ENCODE peak calls at places on chromosomes 1 and 21, in four cellular contexts. One of them, this sample, is unnamed.

GRCh38 chr21:33924766-33925100 is 9.1 kb upstream of the ATP5PO start:
- DNase-seq in NCI-H1417: peak
- DNase-seq in HT1080: peak
- DNase-seq in WTC11: no peak
- DNase-seq in this sample: peak

GRCh38 chr1:206144605-206145004 is 27.4 kb upstream of the AVPR1B start:
- DNase-seq in HT1080: no peak
- DNase-seq in NCI-H1417: peak
- DNase-seq in WTC11: no peak
- DNase-seq in this sample: no peak

GRCh38 chr21:36696640-36697472 is 2.1 kb upstream of the SIM2 start:
- DNase-seq in NCI-H1417: no peak
- DNase-seq in HT1080: no peak
- DNase-seq in WTC11: peak
- DNase-seq in this sample: peak

GRCh38 chr1:12294076-12294475 is 64.2 kb downstream of the VPS13D start:
- DNase-seq in NCI-H1417: no peak
- DNase-seq in WTC11: no peak
- DNase-seq in HT1080: no peak
- DNase-seq in this sample: no peak

GRCh38 chr21:37008705-37009104 is 2.2 kb downstream of the RIPPLY3 start:
- DNase-seq in HT1080: no peak
- DNase-seq in WTC11: no peak
- DNase-seq in NCI-H1417: peak
- DNase-seq in this sample: no peak

GRCh38 chr1:83742446-83742845 is 256.5 kb downstream of the TTLL7 start:
- DNase-seq in WTC11: no peak
- DNase-seq in NCI-H1417: no peak
- DNase-seq in HT1080: no peak
- DNase-seq in this sample: no peak

GRCh38 chr1:244653439-244654283 is 735 bp downstream of the DESI2 start:
- DNase-seq in WTC11: peak
- DNase-seq in NCI-H1417: peak
- DNase-seq in HT1080: no peak
- DNase-seq in this sample: peak

GRCh38 chr1:167212025-167212424 is 8.7 kb upstream of the POU2F1 start:
- DNase-seq in WTC11: no peak
- DNase-seq in NCI-H1417: no peak
- DNase-seq in HT1080: no peak
- DNase-seq in this sample: no peak

GRCh38 chr1:204421441-204421840 is 9.8 kb upstream of the PPP1R15B start:
- DNase-seq in NCI-H1417: no peak
- DNase-seq in HT1080: no peak
- DNase-seq in WTC11: no peak
- DNase-seq in this sample: no peak

GRCh38 chr21:42306366-42307035 is 8.7 kb downstream of the TFF3 start:
- DNase-seq in NCI-H1417: peak
- DNase-seq in WTC11: no peak
- DNase-seq in HT1080: no peak
- DNase-seq in this sample: no peak

GRCh38 chr1:219067350-219067712 is 106.3 kb upstream of the LYPLAL1 start:
- DNase-seq in NCI-H1417: no peak
- DNase-seq in HT1080: no peak
- DNase-seq in WTC11: no peak
- DNase-seq in this sample: no peak

GRCh38 chr1:53787655-53788054 is 48.7 kb upstream of the GLIS1 start:
- DNase-seq in WTC11: no peak
- DNase-seq in HT1080: no peak
- DNase-seq in NCI-H1417: no peak
- DNase-seq in this sample: no peak

GRCh38 chr1:219710529-219711194 is 97.8 kb upstream of the ZC3H11B start:
- DNase-seq in HT1080: peak
- DNase-seq in NCI-H1417: no peak
- DNase-seq in WTC11: no peak
- DNase-seq in this sample: peak

GRCh38 chr1:207948536-207949250 is 37.8 kb upstream of the CD34 start:
- DNase-seq in NCI-H1417: no peak
- DNase-seq in WTC11: no peak
- DNase-seq in HT1080: no peak
- DNase-seq in this sample: no peak

GRCh38 chr1:179287946-179288345 is 5.7 kb upstream of the SOAT1 start:
- DNase-seq in NCI-H1417: no peak
- DNase-seq in HT1080: no peak
- DNase-seq in WTC11: no peak
- DNase-seq in this sample: peak

GRCh38 chr1:165025805-165026204 is 330.7 kb downstream of the LMX1A start:
- DNase-seq in WTC11: no peak
- DNase-seq in HT1080: no peak
- DNase-seq in NCI-H1417: no peak
- DNase-seq in this sample: no peak

GRCh38 chr1:20255666-20256065 is 35.0 kb upstream of the VWA5B1 start:
- DNase-seq in HT1080: peak
- DNase-seq in WTC11: no peak
- DNase-seq in NCI-H1417: peak
- DNase-seq in this sample: peak

GRCh38 chr1:22641906-22642636 is 1.4 kb upstream of the C1QC start:
- DNase-seq in WTC11: peak
- DNase-seq in NCI-H1417: peak
- DNase-seq in HT1080: peak
- DNase-seq in this sample: peak

GRCh38 chr1:209873067-209873810 is 45.5 kb downstream of the UTP25 start:
- DNase-seq in WTC11: no peak
- DNase-seq in NCI-H1417: peak
- DNase-seq in HT1080: peak
- DNase-seq in this sample: peak

GRCh38 chr1:89989791-89990190 is 5.1 kb upstream of the ZNF326 start:
- DNase-seq in NCI-H1417: peak
- DNase-seq in HT1080: no peak
- DNase-seq in WTC11: no peak
- DNase-seq in this sample: no peak

GRCh38 chr21:34815831-34816700 is 147.3 kb downstream of the CLIC6 start:
- DNase-seq in NCI-H1417: no peak
- DNase-seq in WTC11: no peak
- DNase-seq in HT1080: no peak
- DNase-seq in this sample: no peak

GRCh38 chr1:212037900-212038299 is 2.4 kb downstream of the DTL start:
- DNase-seq in NCI-H1417: peak
- DNase-seq in WTC11: no peak
- DNase-seq in HT1080: peak
- DNase-seq in this sample: peak

GRCh38 chr1:232949636-232950196 is 695 bp upstream of the NTPCR start:
- DNase-seq in NCI-H1417: no peak
- DNase-seq in WTC11: no peak
- DNase-seq in HT1080: no peak
- DNase-seq in this sample: no peak

GRCh38 chr21:34524671-34525601 is 12.9 kb upstream of the KCNE1 start:
- DNase-seq in NCI-H1417: no peak
- DNase-seq in HT1080: peak
- DNase-seq in WTC11: peak
- DNase-seq in this sample: peak

GRCh38 chr1:51392241-51392640 is 61.9 kb upstream of the TTC39A start:
- DNase-seq in NCI-H1417: no peak
- DNase-seq in WTC11: no peak
- DNase-seq in HT1080: no peak
- DNase-seq in this sample: no peak

GRCh38 chr1:22850681-22851080 is 122.0 kb downstream of the LACTBL1 start:
- DNase-seq in WTC11: no peak
- DNase-seq in HT1080: no peak
- DNase-seq in NCI-H1417: no peak
- DNase-seq in this sample: no peak

GRCh38 chr1:98426092-98426491 is 235.4 kb upstream of the SNX7 start:
- DNase-seq in WTC11: no peak
- DNase-seq in HT1080: no peak
- DNase-seq in NCI-H1417: no peak
- DNase-seq in this sample: no peak

GRCh38 chr21:44670642-44671432 is 4.1 kb upstream of the KRTAP12-2 start:
- DNase-seq in NCI-H1417: no peak
- DNase-seq in HT1080: no peak
- DNase-seq in WTC11: no peak
- DNase-seq in this sample: no peak

GRCh38 chr1:171434717-171435346 is 50.5 kb upstream of the PRRC2C start:
- DNase-seq in WTC11: no peak
- DNase-seq in NCI-H1417: no peak
- DNase-seq in HT1080: peak
- DNase-seq in this sample: peak

GRCh38 chr1:153355445-153356071 is 2.1 kb upstream of the S100A9 start:
- DNase-seq in WTC11: peak
- DNase-seq in HT1080: peak
- DNase-seq in NCI-H1417: peak
- DNase-seq in this sample: peak

GRCh38 chr1:174991473-174991872 is 8.3 kb upstream of the CACYBP start:
- DNase-seq in WTC11: no peak
- DNase-seq in NCI-H1417: no peak
- DNase-seq in HT1080: no peak
- DNase-seq in this sample: no peak

GRCh38 chr1:185155600-185156320 is 993 bp downstream of the TRMT1L start:
- DNase-seq in WTC11: no peak
- DNase-seq in NCI-H1417: no peak
- DNase-seq in HT1080: peak
- DNase-seq in this sample: peak

GRCh38 chr1:179083031-179083345 is 1.1 kb downstream of the TOR3A start:
- DNase-seq in HT1080: peak
- DNase-seq in WTC11: no peak
- DNase-seq in NCI-H1417: no peak
- DNase-seq in this sample: peak

GRCh38 chr21:41836166-41837015 is 42.8 kb downstream of the PRDM15 start:
- DNase-seq in HT1080: no peak
- DNase-seq in WTC11: no peak
- DNase-seq in NCI-H1417: no peak
- DNase-seq in this sample: no peak

GRCh38 chr1:227775841-227776240 is 39.6 kb upstream of the PRSS38 start:
- DNase-seq in HT1080: no peak
- DNase-seq in WTC11: no peak
- DNase-seq in NCI-H1417: no peak
- DNase-seq in this sample: peak

GRCh38 chr1:158527190-158527815 is 26.9 kb downstream of the OR6Y1 start:
- DNase-seq in HT1080: no peak
- DNase-seq in NCI-H1417: peak
- DNase-seq in WTC11: no peak
- DNase-seq in this sample: no peak

GRCh38 chr1:2854611-2855010 is 53.1 kb upstream of the TTC34 start:
- DNase-seq in WTC11: no peak
- DNase-seq in HT1080: no peak
- DNase-seq in NCI-H1417: no peak
- DNase-seq in this sample: no peak

GRCh38 chr1:56255516-56256181 is 323.7 kb downstream of the PLPP3 start:
- DNase-seq in NCI-H1417: no peak
- DNase-seq in WTC11: no peak
- DNase-seq in HT1080: no peak
- DNase-seq in this sample: no peak